ENCODE peak calls at places on chromosomes 7 and 10, in four cellular contexts. K, W, O and C are unnamed samples.

GRCh38 chr10:131812736-131813604 is 87.8 kb upstream of the PPP2R2D start:
- DNase-seq in O (no peak), K (peak; percentile 50), W (no peak), C (no peak)

GRCh38 chr7:131074585-131074984 is 253.1 kb upstream of the MKLN1 start:
- DNase-seq in K (no peak), O (no peak), W (no peak), C (no peak)

GRCh38 chr7:82729172-82730030 is 285.8 kb upstream of the CACNA2D1 start:
- DNase-seq in K (no peak), W (no peak), O (peak; percentile 12), C (no peak)

GRCh38 chr10:130141878-130142277 is 5.7 kb downstream of the GLRX3 start:
- DNase-seq in O (no peak), W (no peak), K (no peak), C (no peak)

GRCh38 chr10:26172126-26172525 is 44.4 kb upstream of the GAD2 start:
- DNase-seq in W (no peak), O (no peak), K (no peak), C (no peak)

GRCh38 chr10:17682236-17682946 is 38.4 kb downstream of the STAM start:
- DNase-seq in K (no peak), O (no peak), W (no peak), C (no peak)

GRCh38 chr7:99737726-99738125 is 2.7 kb upstream of the CYP3A7 start:
- DNase-seq in O (peak; percentile 15), W (no peak), K (no peak), C (no peak)

GRCh38 chr10:46544989-46545791 is 11.3 kb downstream of the GPRIN2 start:
- DNase-seq in O (no peak), K (peak; percentile 64), W (no peak), C (peak; percentile 48)

GRCh38 chr7:75716992-75717626 is 21.6 kb downstream of the HIP1 start:
- DNase-seq in O (no peak), W (no peak), K (no peak), C (no peak)

GRCh38 chr7:151311294-151311864 is 30.2 kb upstream of the NUB1 start:
- DNase-seq in K (no peak), W (no peak), O (no peak), C (no peak)

GRCh38 chr10:73931767-73932624 is 21.1 kb downstream of the PLAU start:
- DNase-seq in O (peak; percentile 56), W (peak; percentile 42), K (no peak), C (peak; percentile 56)

GRCh38 chr7:121504478-121504877 is 108.4 kb upstream of the FAM3C start:
- DNase-seq in W (no peak), O (no peak), K (no peak), C (no peak)

GRCh38 chr10:85679061-85679460 is 687.5 kb downstream of the GRID1 start:
- DNase-seq in K (no peak), O (no peak), W (no peak), C (no peak)

GRCh38 chr10:68353537-68353936 is 20.8 kb upstream of the PBLD start:
- DNase-seq in O (no peak), K (no peak), W (no peak), C (no peak)

GRCh38 chr10:33238643-33239042 is 95.8 kb downstream of the NRP1 start:
- DNase-seq in O (no peak), K (no peak), W (no peak), C (no peak)

GRCh38 chr10:14749051-14749809 is 25.5 kb downstream of the FAM107B start:
- DNase-seq in K (no peak), O (no peak), W (no peak), C (peak; percentile 55)

GRCh38 chr10:46541017-46541661 is 15.3 kb downstream of the GPRIN2 start:
- DNase-seq in K (peak; percentile 67), W (no peak), O (no peak), C (peak; percentile 76)

GRCh38 chr10:126227762-126228134 is 160.5 kb downstream of the ADAM12 start:
- DNase-seq in K (no peak), O (no peak), W (no peak), C (no peak)

GRCh38 chr7:96388166-96388565 is 66.3 kb upstream of the SLC25A13 start:
- DNase-seq in W (no peak), K (no peak), O (no peak), C (no peak)

GRCh38 chr7:156751319-156751718 is 110.7 kb downstream of the RNF32 start:
- DNase-seq in O (no peak), K (no peak), W (no peak), C (no peak)

GRCh38 chr7:120272261-120272895 is 597 bp upstream of the KCND2 start:
- DNase-seq in O (no peak), K (no peak), W (no peak), C (no peak)

GRCh38 chr7:19713676-19714075 is 4.8 kb upstream of the POLR1F start:
- DNase-seq in W (peak; percentile 14), K (no peak), O (no peak), C (no peak)

GRCh38 chr10:80686734-80687561 is 149.2 kb downstream of the SH2D4B start:
- DNase-seq in W (no peak), O (no peak), K (no peak), C (no peak)

GRCh38 chr7:46554688-46555422 is 633.8 kb upstream of the IGFBP3 start:
- DNase-seq in K (no peak), W (no peak), O (no peak), C (no peak)

GRCh38 chr10:21315321-21316220 is 209.9 kb downstream of the SKIDA1 start:
- DNase-seq in O (peak; percentile 57), W (no peak), K (peak; percentile 86), C (peak; percentile 63)

GRCh38 chr7:128404826-128405344 is 4.9 kb downstream of the IMPDH1 start:
- DNase-seq in W (no peak), O (no peak), K (no peak), C (no peak)

GRCh38 chr7:128403676-128404075 is 6.1 kb downstream of the IMPDH1 start:
- DNase-seq in K (no peak), O (no peak), W (no peak), C (no peak)

GRCh38 chr7:128402346-128402745 is 7.4 kb downstream of the IMPDH1 start:
- DNase-seq in O (no peak), W (no peak), K (no peak), C (no peak)

GRCh38 chr7:128405345-128406146 is 4.2 kb downstream of the IMPDH1 start:
- DNase-seq in O (no peak), K (no peak), W (peak; percentile 45), C (peak; percentile 70)

DNA sequence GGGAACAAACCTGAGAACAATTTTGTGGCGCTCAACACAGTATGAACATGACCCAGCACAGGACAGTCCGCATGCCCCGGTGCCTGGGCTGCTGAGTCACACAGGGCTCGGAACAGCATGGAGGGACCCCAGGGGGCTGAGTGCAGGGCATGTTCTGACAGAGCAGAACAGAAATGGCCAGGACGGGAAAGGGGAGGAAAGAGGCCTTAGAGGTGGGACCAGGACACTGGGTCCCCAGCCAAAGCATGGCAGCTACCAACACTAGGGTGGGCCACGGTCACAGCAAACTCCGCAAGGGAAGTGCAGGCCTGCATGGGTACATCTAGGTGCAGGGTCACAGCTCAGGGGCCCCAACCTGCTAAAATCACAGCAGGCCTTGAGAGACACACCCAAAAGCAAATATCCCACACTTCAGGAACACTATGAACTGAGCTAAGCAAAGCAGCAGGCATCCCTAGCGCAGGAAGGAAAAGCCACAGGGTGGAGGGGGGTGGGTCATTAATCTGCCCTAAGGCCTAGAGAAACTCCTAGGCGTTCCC is 5.6 kb downstream of the IMPDH1 start:
- DNase-seq in W (no peak), K (no peak), O (no peak), C (no peak)
- H3K27ac ChIP-seq in W (no peak overlapping the region), K (no peak overlapping the region), O (no peak overlapping the region), C (no peak overlapping the region)

DNA sequence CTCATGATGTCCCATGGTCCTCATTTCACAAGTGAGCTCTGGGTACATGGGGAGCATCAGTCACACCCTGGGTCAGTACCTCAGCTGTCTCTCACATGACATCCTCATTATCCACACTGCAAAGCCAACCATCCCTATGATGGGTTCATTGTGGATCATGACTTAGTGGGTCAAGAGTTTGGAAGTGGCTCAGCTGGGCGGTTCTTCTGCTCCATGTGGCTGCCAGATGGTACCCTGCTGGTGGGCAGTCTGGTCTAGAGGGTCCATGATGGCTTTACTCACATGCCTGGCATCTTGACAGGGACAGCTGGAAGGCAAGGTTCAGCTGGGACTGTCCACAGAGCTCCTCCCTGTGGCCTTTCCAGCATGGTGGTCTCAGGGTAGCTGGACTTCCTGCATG is 19.1 kb upstream of the PSMG3 start:
- DNase-seq in W (no peak), O (no peak), K (no peak), C (no peak)
- TF ChIP-seq CTCF in W (no peak), O (no peak), K (no peak), C (no peak)

GRCh38 chr10:99965700-99966099 is 44.0 kb downstream of the DNMBP start:
- DNase-seq in O (no peak), K (no peak), W (no peak), C (no peak)
- H3K36me3 ChIP-seq in O (no peaks in the 10 kb centered on the region), K (peaks cover 9% of the 10 kb centered on the region), W (no peaks in the 10 kb centered on the region), C (peaks cover 29% of the 10 kb centered on the region)

DNA sequence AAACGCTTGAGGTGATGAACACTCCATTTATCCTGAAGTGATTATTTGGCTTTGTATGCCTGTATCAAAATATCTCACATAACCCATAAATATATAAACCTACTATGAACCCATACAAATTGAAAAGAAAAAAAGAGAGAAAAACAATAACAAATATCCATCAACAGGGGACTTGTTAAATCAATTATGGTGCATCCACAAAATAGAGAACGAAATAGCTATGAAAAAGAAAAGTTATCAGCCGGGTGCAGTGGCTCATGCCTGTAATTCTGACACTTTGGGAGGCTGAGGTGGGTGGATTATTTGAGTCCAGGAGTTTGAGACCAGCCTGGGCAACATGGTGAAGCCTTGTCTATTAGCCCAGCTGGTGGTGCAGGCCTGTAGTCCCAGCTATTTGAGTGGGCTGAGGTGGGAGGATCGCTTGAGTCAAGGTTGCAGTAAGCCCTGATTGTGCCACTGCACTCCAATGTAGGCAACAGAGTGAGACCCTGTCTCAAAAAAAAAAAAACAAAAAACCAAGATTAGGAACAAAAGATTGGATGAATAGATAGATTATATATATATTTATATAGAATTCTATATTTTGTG is 30.6 kb upstream of the IFRD1 start:
- DNase-seq in W (no peak), O (no peak), K (no peak), C (no peak)
- H3K27ac ChIP-seq in W (no peak overlapping the region), O (no peak overlapping the region), K (no peak overlapping the region), C (no peak overlapping the region)

DNA sequence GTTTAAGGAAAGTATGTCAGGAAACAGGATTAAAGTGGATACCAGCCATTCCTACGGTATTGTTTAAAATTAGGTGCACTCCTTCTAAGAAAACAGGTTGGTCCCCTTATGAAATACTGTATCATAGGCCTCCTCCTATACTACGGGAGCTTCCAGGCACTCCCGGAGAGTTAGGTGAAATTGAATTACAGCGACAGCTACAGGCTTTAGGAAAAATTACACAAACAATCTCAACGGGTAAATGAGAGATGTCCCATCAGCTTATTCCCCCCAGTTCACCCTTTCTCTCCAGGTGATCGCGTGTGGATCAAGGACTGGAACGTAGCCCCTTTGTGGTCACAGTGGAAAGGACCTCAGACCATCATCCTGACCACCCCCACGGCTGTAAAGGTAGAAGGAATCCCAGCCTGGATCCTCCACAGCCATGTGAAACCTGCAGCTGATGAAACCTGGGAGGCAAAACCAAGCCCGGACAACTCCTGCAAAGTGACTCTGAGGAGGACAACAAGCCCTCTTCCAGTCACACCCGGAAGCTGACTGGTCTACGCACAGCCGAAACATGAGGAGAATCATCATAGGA is 25.1 kb upstream of the GHITM start:
- DNase-seq in W (no peak), K (no peak), O (no peak), C (no peak)
- TF ChIP-seq CTCF in W (no peak), K (no peak), O (no peak), C (no peak)